ENCODE peak calls at places on chromosomes 13 and 19, in nine cellular contexts. S, P, T, Y, U, R, I, E and W are unnamed samples.

GRCh38 chr19:29263305-29264080 is 50.5 kb upstream of the UQCRFS1 start:
- DNase-seq in S (peak), P (no peak), T (no peak), Y (no peak), U (peak), R (no peak), I (peak), E (peak), W (peak)

GRCh38 chr13:77207943-77208342 is 119.0 kb downstream of the MYCBP2 start:
- DNase-seq in S (no peak), P (no peak), T (peak), Y (no peak), U (peak), R (no peak), I (no peak), E (peak), W (no peak)

GRCh38 chr19:47229674-47230121 is 1.3 kb downstream of the BBC3 start:
- DNase-seq in S (no peak), P (no peak), T (no peak), Y (no peak), U (peak), R (no peak), I (no peak), E (no peak), W (peak)

GRCh38 chr19:10968527-10969081 is 7.8 kb downstream of the SMARCA4 start:
- DNase-seq in S (no peak), P (peak), T (no peak), Y (no peak), U (peak), R (no peak), I (no peak), E (no peak), W (no peak)

GRCh38 chr13:110711778-110712070 is 1.8 kb upstream of the ING1 start:
- DNase-seq in S (no peak), P (peak), T (no peak), Y (no peak), U (peak), R (no peak), I (no peak), E (peak), W (peak)

GRCh38 chr19:38457202-38457601 is 23.7 kb downstream of the RYR1 start:
- DNase-seq in S (no peak), P (no peak), T (no peak), Y (no peak), U (no peak), R (no peak), I (no peak), E (no peak), W (no peak)

GRCh38 chr19:46670874-46671273 is 9.9 kb upstream of the DACT3 start:
- DNase-seq in S (no peak), P (no peak), T (no peak), Y (no peak), U (no peak), R (no peak), I (no peak), E (no peak), W (no peak)

GRCh38 chr19:41302624-41303351 is 7.2 kb upstream of the CCDC97 start:
- DNase-seq in S (no peak), P (no peak), T (no peak), Y (no peak), U (no peak), R (peak), I (no peak), E (no peak), W (no peak)

GRCh38 chr19:31223805-31224534 is 125.3 kb downstream of the TSHZ3 start:
- DNase-seq in S (no peak), P (no peak), T (peak), Y (no peak), U (peak), R (no peak), I (no peak), E (peak), W (no peak)

GRCh38 chr19:41373993-41374392 is 2.3 kb upstream of the TMEM91 start:
- DNase-seq in S (peak), P (peak), T (no peak), Y (peak), U (no peak), R (no peak), I (no peak), E (peak), W (peak)

GRCh38 chr13:95924389-95924994 is 128.7 kb downstream of the UGGT2 start:
- DNase-seq in S (no peak), P (no peak), T (peak), Y (no peak), U (peak), R (no peak), I (peak), E (peak), W (no peak)

GRCh38 chr19:15091918-15092753 is 10.1 kb downstream of the OR1I1 start:
- DNase-seq in S (no peak), P (peak), T (no peak), Y (no peak), U (peak), R (no peak), I (no peak), E (peak), W (peak)

GRCh38 chr13:101700598-101700997 is 248.1 kb downstream of the ITGBL1 start:
- DNase-seq in S (no peak), P (no peak), T (no peak), Y (no peak), U (no peak), R (no peak), I (no peak), E (peak), W (no peak)

GRCh38 chr13:31174018-31174417 is 12.3 kb upstream of the HSPH1 start:
- DNase-seq in S (no peak), P (no peak), T (no peak), Y (no peak), U (no peak), R (no peak), I (no peak), E (peak), W (peak)

GRCh38 chr19:711224-711623 is 2.5 kb downstream of the PALM start:
- DNase-seq in S (no peak), P (no peak), T (no peak), Y (no peak), U (no peak), R (no peak), I (no peak), E (no peak), W (peak)

GRCh38 chr13:24746618-24747247 is 17.2 kb upstream of the RNF17 start:
- DNase-seq in S (no peak), P (no peak), T (no peak), Y (no peak), U (no peak), R (no peak), I (no peak), E (peak), W (no peak)

GRCh38 chr19:805600-806550 is 8.6 kb downstream of the PTBP1 start:
- DNase-seq in S (no peak), P (no peak), T (no peak), Y (no peak), U (no peak), R (no peak), I (no peak), E (no peak), W (no peak)

GRCh38 chr13:113122571-113123225 is at the start of gene F10:
- DNase-seq in S (peak), P (peak), T (peak), Y (peak), U (no peak), R (no peak), I (peak), E (peak), W (no peak)

GRCh38 chr19:19873381-19873780 is 7.7 kb downstream of the ZNF253 start:
- DNase-seq in S (no peak), P (no peak), T (no peak), Y (no peak), U (no peak), R (no peak), I (no peak), E (no peak), W (no peak)